ENCODE peak calls at places on chromosomes 2 and 18, in five cellular contexts. One of them, this sample, is unnamed.

GRCh38 chr2:186459009-186459408 is 27.1 kb upstream of the ZC3H15 start:
- DNase-seq in upper lobe of right lung: no peak
- DNase-seq in body of pancreas: no peak
- DNase-seq in Calu3: no peak
- DNase-seq in aorta: no peak
- DNase-seq in this sample: no peak

GRCh38 chr2:169221745-169222369 is 140.5 kb downstream of the LRP2 start:
- DNase-seq in upper lobe of right lung: no peak
- DNase-seq in body of pancreas: no peak
- DNase-seq in Calu3: no peak
- DNase-seq in aorta: no peak
- DNase-seq in this sample: no peak

GRCh38 chr2:30223413-30223874 is 7.9 kb upstream of the LBH start:
- DNase-seq in upper lobe of right lung: no peak
- DNase-seq in body of pancreas: no peak
- DNase-seq in Calu3: no peak
- DNase-seq in aorta: no peak
- DNase-seq in this sample: no peak

GRCh38 chr18:62453864-62454263 is 69.0 kb upstream of the ZCCHC2 start:
- DNase-seq in upper lobe of right lung: no peak
- DNase-seq in body of pancreas: no peak
- DNase-seq in Calu3: no peak
- DNase-seq in aorta: no peak
- DNase-seq in this sample: no peak

GRCh38 chr2:240961878-240962277 is 36.5 kb upstream of the SNED1 start:
- DNase-seq in upper lobe of right lung: no peak
- DNase-seq in body of pancreas: no peak
- DNase-seq in Calu3: no peak
- DNase-seq in aorta: no peak
- DNase-seq in this sample: no peak

GRCh38 chr2:235091983-235092382 is 140.2 kb downstream of the SH3BP4 start:
- DNase-seq in upper lobe of right lung: no peak
- DNase-seq in body of pancreas: no peak
- DNase-seq in Calu3: no peak
- DNase-seq in aorta: no peak
- DNase-seq in this sample: no peak

GRCh38 chr2:165203689-165204559 is at the start of gene SCN3A:
- DNase-seq in upper lobe of right lung: no peak
- DNase-seq in body of pancreas: peak
- DNase-seq in Calu3: peak
- DNase-seq in aorta: no peak
- DNase-seq in this sample: peak

GRCh38 chr2:862723-863466 is 87.8 kb upstream of the SNTG2 start:
- DNase-seq in upper lobe of right lung: no peak
- DNase-seq in body of pancreas: no peak
- DNase-seq in Calu3: no peak
- DNase-seq in aorta: no peak
- DNase-seq in this sample: no peak

GRCh38 chr2:100246163-100247145 is 75.8 kb downstream of the LONRF2 start:
- DNase-seq in upper lobe of right lung: no peak
- DNase-seq in body of pancreas: peak
- DNase-seq in Calu3: peak
- DNase-seq in aorta: no peak
- DNase-seq in this sample: no peak

GRCh38 chr2:56008661-56009411 is 85.3 kb upstream of the EFEMP1 start:
- DNase-seq in upper lobe of right lung: no peak
- DNase-seq in body of pancreas: peak
- DNase-seq in Calu3: no peak
- DNase-seq in aorta: peak
- DNase-seq in this sample: peak

GRCh38 chr2:46988733-46989481 is 73.3 kb upstream of the MCFD2 start:
- DNase-seq in upper lobe of right lung: no peak
- DNase-seq in body of pancreas: peak
- DNase-seq in Calu3: no peak
- DNase-seq in aorta: peak
- DNase-seq in this sample: peak

GRCh38 chr2:23385351-23385747 is 370 bp downstream of the KLHL29 start:
- DNase-seq in upper lobe of right lung: peak
- DNase-seq in body of pancreas: peak
- DNase-seq in Calu3: peak
- DNase-seq in aorta: peak
- DNase-seq in this sample: no peak

GRCh38 chr2:156935611-156936010 is 321.9 kb upstream of the GALNT5 start:
- DNase-seq in upper lobe of right lung: no peak
- DNase-seq in body of pancreas: no peak
- DNase-seq in Calu3: peak
- DNase-seq in aorta: no peak
- DNase-seq in this sample: peak

GRCh38 chr18:25147878-25148488 is 204.0 kb downstream of the ZNF521 start:
- DNase-seq in upper lobe of right lung: no peak
- DNase-seq in body of pancreas: no peak
- DNase-seq in Calu3: no peak
- DNase-seq in aorta: no peak
- DNase-seq in this sample: no peak

GRCh38 chr2:85184231-85184630 is 51.0 kb downstream of the TCF7L1 start:
- DNase-seq in upper lobe of right lung: no peak
- DNase-seq in body of pancreas: no peak
- DNase-seq in Calu3: no peak
- DNase-seq in aorta: no peak
- DNase-seq in this sample: no peak

GRCh38 chr2:28709101-28709500 is 42.5 kb upstream of the PPP1CB start:
- DNase-seq in upper lobe of right lung: peak
- DNase-seq in body of pancreas: peak
- DNase-seq in Calu3: no peak
- DNase-seq in aorta: no peak
- DNase-seq in this sample: no peak

GRCh38 chr2:176652300-176653182 is 383.3 kb downstream of the MTX2 start:
- DNase-seq in upper lobe of right lung: no peak
- DNase-seq in body of pancreas: peak
- DNase-seq in Calu3: peak
- DNase-seq in aorta: no peak
- DNase-seq in this sample: peak

GRCh38 chr2:191790737-191791136 is 56.2 kb downstream of the CAVIN2 start:
- DNase-seq in upper lobe of right lung: no peak
- DNase-seq in body of pancreas: no peak
- DNase-seq in Calu3: no peak
- DNase-seq in aorta: no peak
- DNase-seq in this sample: no peak

GRCh38 chr18:35355140-35355618 is 11.0 kb upstream of the ZNF24 start:
- DNase-seq in upper lobe of right lung: peak
- DNase-seq in body of pancreas: peak
- DNase-seq in Calu3: peak
- DNase-seq in aorta: peak
- DNase-seq in this sample: peak

GRCh38 chr2:116809074-116809473 is 1005.4 kb upstream of the DDX18 start:
- DNase-seq in upper lobe of right lung: no peak
- DNase-seq in body of pancreas: no peak
- DNase-seq in Calu3: no peak
- DNase-seq in aorta: no peak
- DNase-seq in this sample: no peak

GRCh38 chr18:58580078-58580477 is 48.8 kb downstream of the ALPK2 start:
- DNase-seq in upper lobe of right lung: no peak
- DNase-seq in body of pancreas: no peak
- DNase-seq in Calu3: no peak
- DNase-seq in aorta: no peak
- DNase-seq in this sample: no peak

GRCh38 chr18:3857544-3857943 is 407.6 kb downstream of the TGIF1 start:
- DNase-seq in upper lobe of right lung: no peak
- DNase-seq in body of pancreas: no peak
- DNase-seq in Calu3: no peak
- DNase-seq in aorta: no peak
- DNase-seq in this sample: no peak

GRCh38 chr2:164054651-164055050 is 318.8 kb upstream of the FIGN start:
- DNase-seq in upper lobe of right lung: no peak
- DNase-seq in body of pancreas: no peak
- DNase-seq in Calu3: no peak
- DNase-seq in aorta: no peak
- DNase-seq in this sample: no peak

GRCh38 chr2:236073867-236074655 is 94.1 kb downstream of the GBX2 start:
- DNase-seq in upper lobe of right lung: no peak
- DNase-seq in body of pancreas: no peak
- DNase-seq in Calu3: no peak
- DNase-seq in aorta: no peak
- DNase-seq in this sample: no peak

This sample was measured in NCI-H1092.